ENCODE peak calls at places on chromosomes 5 and 9, in five cellular contexts. Q, P, E, A and W are unnamed samples. For H3K36me3, the result is how much of the 10 kb centered on the place peaks cover.

GRCh38 chr9:8832956-8833355 is 1033.4 kb upstream of the DMAC1 start:
- DNase-seq in Q (no peak), P (no peak), E (no peak), A (no peak), W (no peak)

GRCh38 chr9:130348341-130348740 is 82.8 kb downstream of the HMCN2 start:
- DNase-seq in Q (no peak), P (no peak), E (no peak), A (no peak), W (no peak)

GRCh38 chr5:145792840-145793239 is 42.3 kb downstream of the PRELID2 start:
- DNase-seq in Q (no peak), P (no peak), E (no peak), A (no peak), W (no peak)

GRCh38 chr9:80410106-80410505 is 838.3 kb downstream of the TLE4 start:
- DNase-seq in Q (peak), P (no peak), E (no peak), A (no peak), W (no peak)

GRCh38 chr9:17578911-17579793 is at the start of gene SH3GL2:
- DNase-seq in Q (peak), P (peak), E (no peak), A (peak), W (no peak)

GRCh38 chr5:850511-851006 is at the start of gene ZDHHC11:
- DNase-seq in Q (peak), P (no peak), E (no peak), A (no peak), W (no peak)

GRCh38 chr9:14880951-14881465 is 29.2 kb downstream of the FREM1 start:
- DNase-seq in Q (no peak), P (no peak), E (no peak), A (no peak), W (no peak)

GRCh38 chr9:125758986-125759811 is 12.0 kb downstream of the PBX3 start:
- DNase-seq in Q (peak), P (no peak), E (no peak), A (no peak), W (no peak)

DNA sequence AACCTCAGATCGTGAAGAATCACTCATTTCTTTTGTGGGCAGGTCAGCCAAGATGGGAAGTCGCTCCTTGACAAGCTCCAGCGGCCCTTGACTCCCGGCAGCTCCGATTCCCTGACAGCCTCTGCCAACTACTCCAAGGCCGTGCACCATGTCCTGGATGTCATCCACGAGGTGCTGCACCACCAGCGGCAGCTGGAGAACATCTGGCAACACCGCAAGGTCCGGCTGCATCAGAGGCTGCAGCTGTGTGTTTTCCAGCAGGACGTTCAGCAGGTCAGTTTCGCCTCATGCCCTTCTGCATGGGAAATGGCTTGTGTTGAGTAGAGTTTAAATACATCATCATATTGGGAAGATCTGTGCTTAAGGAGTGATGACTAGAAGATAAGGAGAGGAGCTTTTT is 173.3 kb downstream of the TRIO start:
- DNase-seq in Q (no peak), P (peak), E (no peak), A (no peak), W (no peak)
- H3K36me3 ChIP-seq in Q (under half), P (under half), E (under half), A (under half), W (under half)

DNA sequence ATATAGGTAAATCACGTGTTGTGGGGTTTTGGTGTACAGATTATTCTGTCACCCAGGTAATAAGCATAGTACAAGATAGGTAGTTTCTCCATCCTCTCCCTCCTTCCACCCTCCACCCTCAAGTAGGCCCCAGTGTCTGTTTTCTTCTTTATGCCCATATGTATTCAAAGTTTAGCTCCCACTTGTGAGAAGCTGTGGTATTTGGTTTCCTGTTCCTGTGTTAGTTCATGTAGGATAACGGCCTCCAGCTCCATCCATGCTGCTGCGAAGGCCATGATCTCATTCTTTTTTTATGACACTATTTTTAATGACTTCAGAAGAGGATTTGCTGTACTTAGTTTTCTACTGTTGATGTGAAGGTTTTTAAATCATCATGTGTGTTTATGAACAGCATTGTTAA is 11.9 kb downstream of the CCDC180 start:
- DNase-seq in Q (no peak), P (no peak), E (no peak), A (no peak), W (no peak)
- H3K36me3 ChIP-seq in Q (under half), P (under half), E (under half), A (under half), W (under half)

DNA sequence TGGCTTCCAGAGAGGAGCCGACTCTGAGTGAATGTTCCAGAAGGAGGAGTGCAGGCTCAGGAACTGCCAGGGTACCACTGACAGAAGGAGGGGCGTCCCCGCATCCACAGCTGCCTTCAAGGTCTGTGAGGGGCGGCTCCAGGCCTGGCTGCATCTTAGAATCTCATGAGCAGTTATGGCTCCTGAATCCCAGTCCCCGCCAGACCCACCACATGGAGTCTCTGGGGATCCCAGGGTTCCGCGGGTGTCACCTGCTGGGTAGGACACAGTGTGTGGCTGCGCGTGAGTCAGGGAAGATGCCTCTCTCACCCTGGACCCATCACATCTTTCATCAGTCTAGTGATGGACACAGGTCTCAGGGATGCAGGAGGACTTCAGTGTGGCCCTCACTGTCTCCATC is 79.2 kb downstream of the COL5A1 start:
- DNase-seq in Q (no peak), P (no peak), E (no peak), A (no peak), W (no peak)
- H3K36me3 ChIP-seq in Q (under half), P (under half), E (half or more), A (under half), W (under half)

GRCh38 chr9:88414298-88414697 is 26.1 kb downstream of the SPIN1 start:
- DNase-seq in Q (no peak), P (no peak), E (no peak), A (no peak), W (no peak)
- H3K36me3 ChIP-seq in Q (under half), P (under half), E (under half), A (under half), W (under half)

GRCh38 chr5:96984506-96985192 is 48.8 kb downstream of the LNPEP start:
- DNase-seq in Q (no peak), P (no peak), E (no peak), A (no peak), W (no peak)
- H3K36me3 ChIP-seq in Q (under half), P (under half), E (under half), A (under half), W (under half)

GRCh38 chr9:131487621-131488031 is 15.1 kb upstream of the POMT1 start:
- DNase-seq in Q (no peak), P (no peak), E (no peak), A (no peak), W (no peak)

GRCh38 chr9:131485728-131486381 is 16.9 kb upstream of the POMT1 start:
- DNase-seq in Q (no peak), P (no peak), E (no peak), A (no peak), W (no peak)

GRCh38 chr9:131485206-131485605 is 17.5 kb upstream of the POMT1 start:
- DNase-seq in Q (no peak), P (no peak), E (no peak), A (no peak), W (no peak)

GRCh38 chr9:131484560-131485185 is 18.0 kb upstream of the POMT1 start:
- DNase-seq in Q (no peak), P (no peak), E (no peak), A (no peak), W (no peak)

DNA sequence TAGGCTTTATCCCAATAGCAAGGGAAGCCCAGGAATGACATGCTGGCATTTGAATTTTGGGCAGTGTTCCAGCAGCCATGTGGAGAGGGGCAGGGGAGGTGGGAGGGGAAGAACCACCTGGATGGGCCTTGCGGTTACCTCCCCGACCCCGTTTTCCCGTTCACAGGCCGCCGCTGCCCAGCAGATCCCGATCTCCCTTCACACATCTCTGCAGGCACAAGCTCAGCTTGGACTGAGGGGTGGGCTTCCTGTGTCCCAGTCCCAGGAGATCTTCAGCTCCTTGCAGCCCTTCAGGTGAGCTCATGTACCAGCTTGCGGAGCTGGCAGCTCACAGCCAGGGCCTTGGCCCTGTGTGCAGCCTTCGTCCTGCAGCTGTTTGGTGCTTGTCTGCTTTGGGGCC is 15.7 kb upstream of the POMT1 start:
- DNase-seq in Q (no peak), P (no peak), E (no peak), A (no peak), W (no peak)
- H3K36me3 ChIP-seq in Q (half or more), P (half or more), E (half or more), A (half or more), W (half or more)

DNA sequence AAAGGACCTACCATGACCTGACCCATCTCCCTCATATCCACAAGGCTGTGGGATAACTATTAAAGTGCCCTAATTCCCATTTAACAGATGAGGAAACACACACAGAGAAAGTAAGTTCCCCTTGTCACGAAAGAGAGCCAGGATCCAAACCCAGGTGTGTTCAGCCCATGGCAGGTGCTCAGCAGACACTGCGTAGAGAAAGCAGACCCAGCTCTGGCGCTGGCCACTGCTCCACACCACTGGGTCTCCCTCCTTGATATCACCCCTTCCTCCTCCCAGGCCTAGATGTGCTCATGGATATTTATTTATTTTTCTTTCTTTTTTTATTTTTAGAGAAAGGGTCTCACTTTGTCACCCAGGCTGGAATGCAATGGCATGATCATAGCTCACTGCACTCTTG is 24.0 kb upstream of the CORO2A start:
- DNase-seq in Q (no peak), P (no peak), E (no peak), A (no peak), W (no peak)
- H3K36me3 ChIP-seq in Q (under half), P (under half), E (under half), A (under half), W (under half)

DNA sequence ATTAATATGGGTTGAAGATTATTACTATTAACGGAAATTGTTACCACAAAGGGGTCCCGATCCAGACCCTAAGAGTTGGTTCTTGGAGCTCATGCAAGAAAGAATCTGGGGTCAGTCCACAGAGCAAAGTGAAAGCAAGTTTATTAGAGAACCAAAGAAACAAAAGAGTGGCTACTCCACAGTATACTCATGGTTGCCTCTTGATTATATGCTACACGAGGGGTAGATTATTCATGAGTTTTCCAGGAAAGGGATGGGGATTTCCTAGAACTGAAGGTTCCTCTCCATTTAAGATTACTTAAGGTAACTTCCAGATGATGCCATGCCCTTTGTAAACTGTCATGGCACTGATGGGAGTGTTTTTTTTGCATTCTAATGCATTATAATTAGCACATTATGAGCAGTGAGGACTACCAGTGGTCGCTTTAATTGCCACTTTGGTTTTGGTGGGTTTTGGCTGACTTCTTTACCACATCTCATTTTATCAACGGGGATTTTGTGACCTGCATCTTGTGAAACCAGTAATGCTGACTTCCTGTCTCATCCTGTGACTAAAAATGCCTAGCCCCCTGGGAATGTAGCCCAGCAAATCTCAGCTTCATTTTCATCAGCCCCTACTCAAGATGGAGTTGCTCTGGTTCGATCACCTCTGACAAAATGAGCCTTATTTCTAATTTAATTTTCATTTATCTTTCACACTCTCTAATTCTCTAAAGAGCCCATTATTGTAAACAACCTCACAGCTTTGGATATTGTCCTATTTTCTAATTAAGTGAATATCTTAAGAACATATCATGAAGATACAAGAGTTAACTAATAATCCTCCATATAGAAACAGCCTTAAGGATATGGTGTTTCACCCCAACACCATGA is 336.3 kb downstream of the RASEF start:
- DNase-seq in Q (no peak), P (no peak), E (no peak), A (no peak), W (no peak)
- H3K36me3 ChIP-seq in Q (under half), P (under half), E (under half), A (under half), W (under half)

GRCh38 chr5:150442699-150443080 is 6.8 kb downstream of the RPS14 start:
- DNase-seq in Q (no peak), P (no peak), E (no peak), A (no peak), W (no peak)

GRCh38 chr5:150444770-150445169 is 4.8 kb downstream of the RPS14 start:
- DNase-seq in Q (no peak), P (no peak), E (no peak), A (no peak), W (no peak)

GRCh38 chr5:150441813-150442698 is 7.5 kb downstream of the RPS14 start:
- DNase-seq in Q (no peak), P (no peak), E (no peak), A (no peak), W (no peak)

GRCh38 chr5:150440948-150441812 is 8.4 kb downstream of the RPS14 start:
- DNase-seq in Q (peak), P (no peak), E (no peak), A (no peak), W (no peak)

GRCh38 chr5:150443242-150444075 is 6.1 kb downstream of the RPS14 start:
- DNase-seq in Q (no peak), P (no peak), E (no peak), A (no peak), W (no peak)
- H3K36me3 ChIP-seq in Q (under half), P (under half), E (under half), A (under half), W (under half)